ENCODE peak calls at places on chromosomes 4 and X, in seven cellular contexts. W is bronchial epithelial cell, Q is MCF 10A, T is BE2C, R is omental fat pad, J is B cell, O is fibroblast of mammary gland. I is an unnamed sample.

GRCh38 chr4:127012549-127012948 is 620.2 kb upstream of the INTU start:
- DNase-seq in W (peak), Q (peak), T (no peak), R (no peak), J (no peak), O (peak), I (no peak)

GRCh38 chrX:26071618-26072017 is 66.5 kb upstream of the MAGEB18 start:
- DNase-seq in W (no peak), Q (no peak), T (no peak), R (no peak), J (no peak), O (no peak), I (no peak)

GRCh38 chrX:46796574-46797191 is 37.8 kb upstream of the SLC9A7 start:
- DNase-seq in W (peak), Q (peak), T (peak), R (peak), J (peak), O (peak), I (peak)

GRCh38 chr4:177442623-177443155 is 452 bp upstream of the AGA start:
- DNase-seq in W (peak), Q (no peak), T (no peak), R (no peak), J (no peak), O (peak), I (no peak)

GRCh38 chr4:88796545-88796944 is 98.9 kb upstream of the NAP1L5 start:
- DNase-seq in W (no peak), Q (no peak), T (no peak), R (no peak), J (no peak), O (no peak), I (no peak)

GRCh38 chr4:187236491-187236890 is 512.8 kb upstream of the FAT1 start:
- DNase-seq in W (peak), Q (peak), T (no peak), R (no peak), J (no peak), O (peak), I (peak)

GRCh38 chr4:113784497-113785254 is 23.1 kb upstream of the CAMK2D start:
- DNase-seq in W (peak), Q (peak), T (no peak), R (no peak), J (no peak), O (peak), I (peak)

GRCh38 chr4:82903737-82904136 is 3.2 kb downstream of the THAP9 start:
- DNase-seq in W (no peak), Q (no peak), T (no peak), R (no peak), J (no peak), O (no peak), I (no peak)

GRCh38 chr4:128776794-128777216 is 32.7 kb upstream of the JADE1 start:
- DNase-seq in W (peak), Q (peak), T (peak), R (peak), J (no peak), O (peak), I (peak)

GRCh38 chrX:12269484-12269883 is 131.2 kb downstream of the FRMPD4 start:
- DNase-seq in W (no peak), Q (peak), T (no peak), R (no peak), J (no peak), O (peak), I (peak)

GRCh38 chrX:84320606-84321005 is 132.6 kb upstream of the RPS6KA6 start:
- DNase-seq in W (no peak), Q (no peak), T (no peak), R (no peak), J (no peak), O (no peak), I (no peak)

GRCh38 chr4:173930329-173930967 is 353.0 kb downstream of the FBXO8 start:
- DNase-seq in W (no peak), Q (no peak), T (peak), R (no peak), J (no peak), O (no peak), I (no peak)

GRCh38 chr4:122842984-122843531 is 16.4 kb downstream of the FGF2 start:
- DNase-seq in W (no peak), Q (no peak), T (no peak), R (no peak), J (no peak), O (no peak), I (no peak)

GRCh38 chr4:20565075-20565721 is 135.1 kb upstream of the PACRGL start:
- DNase-seq in W (no peak), Q (no peak), T (no peak), R (no peak), J (no peak), O (peak), I (no peak)

GRCh38 chrX:132876509-132876837 is 82.0 kb downstream of the HS6ST2 start:
- DNase-seq in W (no peak), Q (no peak), T (no peak), R (no peak), J (no peak), O (no peak), I (no peak)

GRCh38 chr4:143346208-143346607 is 9.5 kb downstream of the GAB1 start:
- DNase-seq in W (peak), Q (peak), T (no peak), R (no peak), J (no peak), O (no peak), I (no peak)

GRCh38 chr4:161577604-161578301 is 586.0 kb downstream of the FSTL5 start:
- DNase-seq in W (peak), Q (peak), T (no peak), R (no peak), J (no peak), O (peak), I (no peak)

GRCh38 chr4:90184560-90184959 is 57.4 kb downstream of the CCSER1 start:
- DNase-seq in W (no peak), Q (no peak), T (no peak), R (no peak), J (no peak), O (no peak), I (no peak)

GRCh38 chr4:185849543-185850185 is 37.7 kb upstream of the SORBS2 start:
- DNase-seq in W (no peak), Q (no peak), T (no peak), R (no peak), J (no peak), O (peak), I (no peak)

GRCh38 chrX:134868766-134869495 is 121.9 kb upstream of the SMIM10 start:
- DNase-seq in W (peak), Q (peak), T (no peak), R (no peak), J (no peak), O (peak), I (peak)

GRCh38 chr4:150569384-150569987 is 12.5 kb upstream of the MAB21L2 start:
- DNase-seq in W (no peak), Q (peak), T (peak), R (no peak), J (no peak), O (peak), I (peak)

GRCh38 chrX:102067966-102068723 is 57.3 kb upstream of the TCEAL2 start:
- DNase-seq in W (peak), Q (peak), T (peak), R (no peak), J (peak), O (peak), I (peak)

GRCh38 chr4:71009796-71010588 is 16.5 kb downstream of the DCK start:
- DNase-seq in W (peak), Q (peak), T (no peak), R (no peak), J (peak), O (peak), I (no peak)

GRCh38 chr4:151049430-151049884 is 34.4 kb upstream of the LRBA start:
- DNase-seq in W (no peak), Q (no peak), T (no peak), R (no peak), J (no peak), O (no peak), I (no peak)

GRCh38 chr4:159273126-159273438 is 170.2 kb downstream of the RAPGEF2 start:
- DNase-seq in W (no peak), Q (no peak), T (peak), R (no peak), J (no peak), O (peak), I (no peak)

GRCh38 chr4:20544645-20545044 is 155.6 kb upstream of the PACRGL start:
- DNase-seq in W (peak), Q (peak), T (no peak), R (no peak), J (no peak), O (peak), I (peak)

GRCh38 chrX:109920325-109920724 is 82.6 kb upstream of the TMEM164 start:
- DNase-seq in W (no peak), Q (no peak), T (no peak), R (no peak), J (no peak), O (no peak), I (no peak)

GRCh38 chr4:18057821-18058533 is 36.4 kb upstream of the LCORL start:
- DNase-seq in W (no peak), Q (no peak), T (no peak), R (no peak), J (no peak), O (no peak), I (no peak)

GRCh38 chr4:152734015-152734698 is 45.4 kb downstream of the TIGD4 start:
- DNase-seq in W (no peak), Q (no peak), T (no peak), R (no peak), J (no peak), O (no peak), I (no peak)

GRCh38 chr4:95142877-95143412 is 385.2 kb downstream of the BMPR1B start:
- DNase-seq in W (no peak), Q (no peak), T (no peak), R (no peak), J (no peak), O (no peak), I (no peak)

GRCh38 chr4:74292111-74292870 is 16.0 kb upstream of the EPGN start:
- DNase-seq in W (peak), Q (no peak), T (no peak), R (no peak), J (no peak), O (no peak), I (peak)

GRCh38 chrX:15475021-15475420 is 18.1 kb downstream of the PIR start:
- DNase-seq in W (peak), Q (peak), T (no peak), R (no peak), J (no peak), O (peak), I (no peak)

GRCh38 chr4:88725986-88726385 is 28.4 kb upstream of the NAP1L5 start:
- DNase-seq in W (no peak), Q (no peak), T (no peak), R (no peak), J (no peak), O (peak), I (no peak)

GRCh38 chr4:156946508-156947197 is 24.9 kb downstream of the PDGFC start:
- DNase-seq in W (peak), Q (peak), T (no peak), R (no peak), J (no peak), O (peak), I (peak)

GRCh38 chrX:35016051-35016450 is 73.5 kb downstream of the FAM47B start:
- DNase-seq in W (no peak), Q (no peak), T (no peak), R (no peak), J (no peak), O (no peak), I (no peak)

GRCh38 chr4:76799718-76800117 is 98.2 kb downstream of the SOWAHB start:
- DNase-seq in W (no peak), Q (no peak), T (no peak), R (no peak), J (no peak), O (no peak), I (no peak)

GRCh38 chr4:7399433-7400234 is 35.1 kb downstream of the PSAPL1 start:
- DNase-seq in W (no peak), Q (no peak), T (no peak), R (no peak), J (no peak), O (no peak), I (no peak)

GRCh38 chr4:7398788-7399432 is 35.8 kb downstream of the PSAPL1 start:
- DNase-seq in W (no peak), Q (no peak), T (no peak), R (no peak), J (no peak), O (no peak), I (no peak)

GRCh38 chr4:7396186-7396585 is 38.5 kb downstream of the PSAPL1 start:
- DNase-seq in W (no peak), Q (no peak), T (no peak), R (no peak), J (no peak), O (no peak), I (no peak)

GRCh38 chr4:7397206-7398103 is 37.3 kb downstream of the PSAPL1 start:
- DNase-seq in W (peak), Q (peak), T (no peak), R (no peak), J (no peak), O (no peak), I (no peak)

DNA sequence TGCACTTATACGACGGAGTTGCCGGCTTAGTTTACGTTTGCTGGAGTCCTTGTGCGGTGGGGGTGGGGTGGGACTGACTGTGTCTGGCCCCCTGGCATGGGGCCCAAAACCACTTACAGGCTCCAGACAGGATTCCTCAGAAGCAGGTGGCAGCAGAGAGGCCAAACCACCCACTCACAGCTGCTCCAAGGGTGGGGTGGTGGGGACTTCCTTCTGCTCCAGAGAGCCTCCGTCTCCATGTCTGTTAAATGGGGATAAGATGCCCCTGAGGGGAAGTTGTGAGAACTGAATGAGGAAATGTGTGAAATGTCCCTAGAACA is 36.7 kb downstream of the PSAPL1 start:
- DNase-seq in W (peak), Q (peak), T (peak), R (no peak), J (no peak), O (peak), I (no peak)
- TF ChIP-seq CTCF in W (peak), Q (no peak), T (peak), R (no peak), J (no peak), O (no peak), I (no peak)

GRCh38 chr4:6121941-6122340 is 78.4 kb downstream of the JAKMIP1 start:
- DNase-seq in W (no peak), Q (no peak), T (no peak), R (no peak), J (no peak), O (no peak), I (no peak)

GRCh38 chr4:6120361-6120760 is 80.0 kb downstream of the JAKMIP1 start:
- DNase-seq in W (no peak), Q (no peak), T (no peak), R (no peak), J (no peak), O (no peak), I (no peak)

GRCh38 chr4:6122496-6122895 is 77.9 kb downstream of the JAKMIP1 start:
- DNase-seq in W (no peak), Q (no peak), T (no peak), R (no peak), J (no peak), O (no peak), I (no peak)

GRCh38 chr4:6123116-6123515 is 77.2 kb downstream of the JAKMIP1 start:
- DNase-seq in W (no peak), Q (no peak), T (no peak), R (no peak), J (no peak), O (no peak), I (no peak)

DNA sequence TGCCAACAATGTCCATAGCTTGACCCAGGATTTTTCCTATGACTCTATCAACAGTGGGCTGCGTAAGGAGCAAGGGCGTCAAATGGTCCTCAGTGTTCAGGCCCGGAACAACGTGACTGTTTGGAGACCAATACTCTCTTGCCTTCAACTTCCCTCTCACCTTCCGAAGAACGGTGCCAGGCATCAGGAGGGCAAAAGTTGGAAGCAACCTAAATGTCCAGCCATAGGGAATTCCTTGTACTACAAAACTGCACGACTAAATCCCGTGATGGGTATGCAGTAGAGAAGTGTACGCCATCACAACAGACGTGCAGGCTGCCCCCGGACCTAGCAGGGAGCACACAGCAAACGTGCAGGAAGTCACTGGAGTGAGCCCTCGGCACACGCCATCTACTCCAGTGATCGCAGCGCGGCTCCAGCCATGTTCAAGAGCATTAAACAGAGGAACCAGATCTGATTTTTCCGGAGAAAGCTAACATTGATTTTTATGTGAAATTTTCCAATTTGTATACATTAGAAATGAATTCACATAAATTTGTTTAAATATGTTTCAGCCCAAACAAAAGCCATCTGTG is 79.0 kb downstream of the JAKMIP1 start:
- DNase-seq in W (no peak), Q (no peak), T (no peak), R (no peak), J (no peak), O (no peak), I (no peak)
- TF ChIP-seq CTCF in W (no peak), Q (no peak), T (no peak), R (no peak), J (no peak), O (no peak), I (no peak)

GRCh38 chr4:8392591-8393190 is 47.8 kb downstream of the ACOX3 start:
- DNase-seq in W (no peak), Q (no peak), T (no peak), R (no peak), J (no peak), O (peak), I (no peak)

GRCh38 chr4:8391972-8392371 is 48.6 kb downstream of the ACOX3 start:
- DNase-seq in W (peak), Q (peak), T (no peak), R (no peak), J (no peak), O (peak), I (peak)

GRCh38 chr4:8394806-8395205 is 45.7 kb downstream of the ACOX3 start:
- DNase-seq in W (no peak), Q (no peak), T (no peak), R (no peak), J (no peak), O (no peak), I (no peak)

GRCh38 chr4:8394125-8394524 is 46.4 kb downstream of the ACOX3 start:
- DNase-seq in W (no peak), Q (no peak), T (no peak), R (no peak), J (no peak), O (peak), I (no peak)

GRCh38 chr4:8393593-8394038 is 46.9 kb downstream of the ACOX3 start:
- DNase-seq in W (peak), Q (peak), T (no peak), R (no peak), J (no peak), O (peak), I (peak)
- TF ChIP-seq CTCF in W (peak), Q (no peak), T (no peak), R (no peak), J (no peak), O (peak), I (peak)

GRCh38 chr4:106803107-106803506 is 233.0 kb downstream of the DKK2 start:
- DNase-seq in W (no peak), Q (no peak), T (no peak), R (no peak), J (no peak), O (no peak), I (peak)

GRCh38 chr4:106806158-106806797 is 229.8 kb downstream of the DKK2 start:
- DNase-seq in W (peak), Q (no peak), T (no peak), R (no peak), J (no peak), O (no peak), I (peak)

GRCh38 chr4:106810122-106810521 is 226.0 kb downstream of the DKK2 start:
- DNase-seq in W (no peak), Q (no peak), T (no peak), R (no peak), J (no peak), O (no peak), I (no peak)

DNA sequence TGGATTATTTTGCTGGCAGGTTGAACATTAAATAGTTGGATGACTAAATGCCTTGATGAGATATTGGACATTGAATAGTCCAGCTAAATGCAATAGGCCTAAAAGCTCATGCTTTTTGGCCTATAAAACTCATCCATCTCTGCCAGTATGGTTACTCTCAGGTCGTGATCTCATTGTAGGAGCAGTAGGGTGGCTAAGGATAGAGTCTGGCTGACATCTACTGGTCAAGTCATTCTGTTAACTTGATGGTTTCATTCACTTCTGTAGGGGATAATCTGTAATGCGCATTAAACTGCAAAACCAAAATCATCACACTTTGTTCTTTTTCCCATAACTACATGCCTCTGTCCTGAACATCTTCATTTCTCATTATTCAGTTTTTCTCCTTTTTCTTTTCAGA is 227.0 kb downstream of the DKK2 start:
- DNase-seq in W (peak), Q (peak), T (no peak), R (no peak), J (no peak), O (peak), I (peak)
- TF ChIP-seq CTCF in W (peak), Q (peak), T (peak), R (no peak), J (no peak), O (peak), I (peak)